ENCODE peak calls at places on chromosomes 16 and 17, in eight cellular contexts. Q is body of pancreas; Y is effector memory CD4-positive, alpha-beta T cell; P is gastrocnemius medialis; D is CD4-positive, alpha-beta T cell; R is heart right ventricle; E is prostate gland; C is Caco-2. L is an unnamed sample. For H3K9me3, the result is how much of the 10 kb centered on the place peaks cover.

GRCh38 chr17:82097187-82097918 is 683 bp downstream of the FASN start:
- DNase-seq in R (peak), D (peak), Q (peak), P (no peak), C (peak), Y (peak), E (no peak), L (peak)

GRCh38 chr16:20325005-20325404 is 2.3 kb downstream of the GP2 start:
- DNase-seq in E (no peak), Y (no peak), R (no peak), Q (peak), P (no peak), D (no peak), C (no peak), L (no peak)

GRCh38 chr17:80720624-80721577 is 176.3 kb downstream of the RPTOR start:
- DNase-seq in P (no peak), R (no peak), E (no peak), Y (peak), Q (no peak), C (no peak), D (peak), L (no peak)

GRCh38 chr16:66515543-66516171 is 34.3 kb downstream of the TK2 start:
- DNase-seq in D (no peak), Q (no peak), C (no peak), R (no peak), Y (no peak), E (no peak), P (no peak), L (peak)

GRCh38 chr17:33039874-33040273 is 48.2 kb downstream of the SPACA3 start:
- DNase-seq in Y (no peak), Q (no peak), C (no peak), R (no peak), P (no peak), E (no peak), D (no peak), L (no peak)

GRCh38 chr16:69365901-69366300 is 14.3 kb upstream of the TMED6 start:
- DNase-seq in C (no peak), R (no peak), P (no peak), E (no peak), Y (no peak), Q (no peak), D (no peak), L (no peak)

GRCh38 chr17:55348749-55349354 is 72.8 kb downstream of the MMD start:
- DNase-seq in R (peak), E (peak), P (peak), Y (peak), D (peak), Q (peak), C (peak), L (peak)

GRCh38 chr17:76397687-76398522 is 13.5 kb downstream of the SPHK1 start:
- DNase-seq in C (peak), Y (peak), E (peak), Q (peak), D (peak), P (peak), R (peak), L (peak)

GRCh38 chr17:30905742-30906100 is 317 bp downstream of the TEFM start:
- DNase-seq in R (no peak), Q (peak), D (no peak), Y (no peak), C (no peak), E (no peak), P (no peak), L (no peak)

GRCh38 chr17:36506831-36507230 is 20.4 kb downstream of the ZNHIT3 start:
- DNase-seq in E (no peak), Q (no peak), Y (no peak), C (no peak), P (no peak), R (no peak), D (no peak), L (no peak)

GRCh38 chr17:49209061-49209571 is 1.3 kb downstream of the GNGT2 start:
- DNase-seq in R (no peak), E (no peak), C (no peak), Q (no peak), D (no peak), P (no peak), Y (no peak), L (no peak)

GRCh38 chr16:69126221-69126620 is 6.2 kb downstream of the CHTF8 start:
- DNase-seq in C (no peak), Y (no peak), E (no peak), P (no peak), D (no peak), Q (no peak), R (no peak), L (no peak)

GRCh38 chr16:15034266-15035162 is 21.4 kb downstream of the NTAN1 start:
- DNase-seq in P (no peak), R (no peak), Y (no peak), Q (no peak), D (no peak), C (no peak), E (no peak), L (no peak)

GRCh38 chr17:79789943-79790804 is 6.7 kb downstream of the CBX8 start:
- DNase-seq in P (no peak), Y (no peak), R (no peak), E (no peak), Q (no peak), D (no peak), C (no peak), L (peak)

GRCh38 chr17:74512624-74513084 is 18.6 kb downstream of the CD300LB start:
- DNase-seq in C (no peak), Q (no peak), E (no peak), D (no peak), P (no peak), R (no peak), Y (no peak), L (no peak)

GRCh38 chr16:66367968-66368891 is 1.7 kb downstream of the CDH5 start:
- DNase-seq in C (no peak), E (no peak), P (no peak), Q (no peak), D (no peak), R (peak), Y (no peak), L (no peak)

GRCh38 chr17:38738686-38739085 is 8.5 kb downstream of the CISD3 start:
- DNase-seq in C (no peak), D (no peak), Q (no peak), R (no peak), E (no peak), Y (no peak), P (no peak), L (no peak)

DNA sequence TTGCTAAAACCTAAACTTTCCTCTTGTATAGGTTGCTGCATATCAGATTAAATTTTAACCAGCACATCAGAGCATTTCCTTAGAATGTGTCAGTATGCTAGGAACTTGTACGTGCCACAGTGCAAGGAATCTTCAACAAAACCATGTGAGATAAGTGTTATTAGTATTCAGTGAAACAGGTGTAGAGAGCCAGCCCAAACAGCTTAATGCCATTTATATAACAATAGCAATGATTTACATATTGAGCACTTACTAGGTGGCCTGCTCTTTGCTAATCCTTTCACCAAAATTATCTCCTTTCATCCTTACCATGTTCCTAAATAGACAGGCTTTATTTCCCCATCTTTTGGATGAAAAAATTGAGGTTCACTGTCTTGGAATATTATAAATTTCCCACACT is 485.7 kb downstream of the HS3ST4 start:
- DNase-seq in D (no peak), Y (no peak), E (no peak), P (no peak), Q (no peak), R (no peak), C (no peak), L (no peak)
- H3K9me3 ChIP-seq in D (under half), Y (under half), E (under half), P (under half), Q (under half), R (under half), C (under half), L (under half)

GRCh38 chr17:58576679-58577367 is 62.4 kb upstream of the MTMR4 start:
- DNase-seq in Q (no peak), E (no peak), C (no peak), R (no peak), Y (no peak), P (no peak), D (no peak), L (no peak)
- H3K9me3 ChIP-seq in Q (under half), E (under half), C (under half), R (under half), Y (under half), P (under half), D (under half), L (under half)

GRCh38 chr16:3292604-3293003 is 9.3 kb downstream of the ZNF263 start:
- DNase-seq in C (no peak), E (no peak), D (no peak), R (no peak), Q (no peak), P (no peak), Y (no peak), L (no peak)

GRCh38 chr16:3295209-3295608 is 10.0 kb downstream of the TIGD7 start:
- DNase-seq in D (no peak), Y (no peak), C (no peak), E (no peak), Q (no peak), P (no peak), R (no peak), L (no peak)

GRCh38 chr16:3289998-3290673 is 6.8 kb downstream of the ZNF263 start:
- DNase-seq in Q (no peak), R (no peak), Y (no peak), E (no peak), C (no peak), P (no peak), D (no peak), L (no peak)

GRCh38 chr16:3295783-3296182 is 9.4 kb downstream of the TIGD7 start:
- DNase-seq in D (no peak), R (no peak), E (no peak), C (no peak), Y (no peak), Q (no peak), P (no peak), L (no peak)
- H3K9me3 ChIP-seq in D (half or more), R (half or more), E (under half), C (under half), Y (under half), Q (half or more), P (under half), L (under half)

DNA sequence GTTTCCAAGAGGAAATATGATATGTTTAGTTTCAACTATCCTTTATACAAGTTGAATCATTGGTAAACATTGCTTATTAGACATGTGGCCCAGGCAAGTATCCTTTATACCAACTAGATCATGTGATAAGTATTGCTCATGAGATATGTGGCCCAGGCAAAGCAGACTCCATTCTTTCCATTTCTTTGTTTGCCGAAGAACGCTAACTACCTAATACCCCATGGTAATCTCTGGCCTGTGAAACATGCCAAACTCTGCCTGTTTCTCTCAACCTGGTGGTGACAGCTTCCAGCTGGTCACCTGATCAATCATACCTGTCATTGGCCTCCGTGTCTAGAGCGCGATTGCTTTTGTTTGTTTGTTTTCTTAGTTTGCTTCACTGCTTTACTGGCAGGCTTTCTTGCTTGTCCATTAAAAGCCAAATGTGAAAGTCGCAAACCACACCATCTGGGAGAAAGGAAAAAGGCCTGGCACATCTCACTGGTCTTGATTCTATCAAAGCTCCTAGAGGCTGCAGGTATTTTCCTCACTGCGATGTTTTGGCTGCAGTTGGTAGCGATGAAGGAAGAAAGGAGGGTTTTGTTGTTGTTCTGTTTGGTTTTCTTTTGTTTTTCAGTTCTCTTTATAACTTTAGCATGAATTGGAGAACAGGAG is 686.2 kb downstream of the KCNJ2 start:
- DNase-seq in E (peak), D (no peak), R (no peak), Y (no peak), Q (peak), C (no peak), P (no peak), L (no peak)
- H3K9me3 ChIP-seq in E (under half), D (under half), R (under half), Y (under half), Q (under half), C (under half), P (under half), L (under half)

GRCh38 chr17:70947636-70948565 is 778.6 kb downstream of the KCNJ2 start:
- DNase-seq in D (no peak), Q (no peak), Y (no peak), P (no peak), C (no peak), E (no peak), R (no peak), L (no peak)
- H3K9me3 ChIP-seq in D (under half), Q (under half), Y (under half), P (under half), C (under half), E (under half), R (under half), L (under half)

GRCh38 chr17:73285916-73286862 is 24.5 kb upstream of the CPSF4L start:
- DNase-seq in Y (no peak), Q (peak), R (no peak), E (no peak), C (no peak), D (no peak), P (no peak), L (no peak)

GRCh38 chr17:73285603-73285908 is 23.9 kb upstream of the CPSF4L start:
- DNase-seq in Y (no peak), Q (peak), D (no peak), P (no peak), E (no peak), C (no peak), R (no peak), L (no peak)

GRCh38 chr17:73283841-73284282 is 22.2 kb upstream of the CPSF4L start:
- DNase-seq in D (no peak), Y (no peak), Q (no peak), E (no peak), C (no peak), R (no peak), P (peak), L (peak)

GRCh38 chr17:73284339-73284738 is 22.7 kb upstream of the CPSF4L start:
- DNase-seq in P (no peak), C (no peak), R (no peak), E (no peak), Y (no peak), Q (no peak), D (no peak), L (no peak)

DNA sequence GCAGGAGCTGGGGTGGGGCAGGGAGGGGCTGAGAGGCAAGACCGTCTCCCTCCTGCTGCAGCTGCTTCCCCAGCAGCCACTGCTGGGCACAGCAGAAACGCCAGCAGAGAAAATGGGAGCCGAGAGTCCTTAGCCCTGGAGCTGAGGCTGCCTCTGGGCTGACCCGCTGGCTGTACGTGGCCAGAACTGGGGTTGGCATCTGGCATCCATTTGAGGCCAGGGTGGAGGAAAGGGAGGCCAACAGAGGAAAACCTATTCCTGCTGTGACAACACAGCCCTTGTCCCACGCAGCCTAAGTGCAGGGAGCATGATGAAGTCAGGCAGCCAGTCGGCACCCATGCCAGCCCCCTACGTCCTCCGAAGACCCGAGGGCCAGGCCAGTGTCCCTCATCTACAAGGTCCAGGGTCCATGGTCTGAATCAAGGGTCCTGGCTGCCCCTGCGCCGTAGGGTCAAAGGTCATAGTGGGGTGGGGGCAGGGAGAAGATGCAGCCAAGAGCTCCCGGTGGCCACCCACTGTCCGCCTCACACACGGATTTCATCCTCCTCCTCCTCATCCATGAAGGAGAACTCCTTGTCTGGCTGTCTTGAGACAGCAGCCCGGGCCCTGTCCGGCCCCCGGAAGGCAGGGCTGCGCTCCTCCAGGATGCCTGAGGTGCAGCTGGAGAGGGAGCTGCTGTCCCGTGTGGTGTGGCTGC is 23.4 kb upstream of the CPSF4L start:
- DNase-seq in E (no peak), C (no peak), R (no peak), P (no peak), Q (peak), D (no peak), Y (no peak), L (peak)
- H3K9me3 ChIP-seq in E (under half), C (under half), R (under half), P (under half), Q (under half), D (under half), Y (under half), L (under half)